ENCODE peak calls at places on chromosomes 13 and 19, in four cellular contexts. Z is CD8-positive, alpha-beta T cell; U is neuronal stem cell; Q is CD8-positive, alpha-beta memory T cell. J is an unnamed sample.

GRCh38 chr13:94708971-94709614 is 3.3 kb downstream of the SOX21 start:
- DNase-seq in Q (no peak), U (no peak), Z (no peak), J (no peak)

GRCh38 chr19:10503002-10503789 is at the start of gene KEAP1:
- DNase-seq in Z (peak; percentile 70), Q (no peak), U (peak; percentile 50), J (no peak)

GRCh38 chr19:19627716-19628498 is at the start of gene LPAR2:
- DNase-seq in Z (peak; percentile 91), U (peak; percentile 46), Q (peak; percentile 81), J (no peak)

GRCh38 chr19:19562665-19563347 is 24.7 kb downstream of the CILP2 start:
- DNase-seq in U (no peak), Q (peak; percentile 16), Z (peak; percentile 67), J (no peak)

GRCh38 chr19:2579678-2580280 is 103.9 kb downstream of the GADD45B start:
- DNase-seq in Q (no peak), U (no peak), Z (no peak), J (no peak)

GRCh38 chr13:108827637-108828036 is 198.2 kb downstream of the MYO16 start:
- DNase-seq in Q (no peak), Z (no peak), U (no peak), J (no peak)

GRCh38 chr19:34241513-34242337 is 12.6 kb upstream of the GARRE1 start:
- DNase-seq in Z (no peak), Q (no peak), U (no peak), J (peak; percentile 55)

GRCh38 chr19:3047307-3048189 is 14.7 kb downstream of the TLE5 start:
- DNase-seq in Q (peak; percentile 32), Z (peak; percentile 81), U (peak; percentile 81), J (no peak)

GRCh38 chr13:26961890-26962615 is 201.5 kb upstream of the GPR12 start:
- DNase-seq in Q (no peak), Z (no peak), U (no peak), J (no peak)
- H3K4me1 ChIP-seq in Q (no peaks in the 10 kb centered on the region), Z (no peaks in the 10 kb centered on the region), U (peaks cover 7% of the 10 kb centered on the region), J (no peaks in the 10 kb centered on the region)

GRCh38 chr13:98188544-98189166 is 11.6 kb upstream of the RNF113B start:
- DNase-seq in Z (no peak), U (no peak), Q (no peak), J (no peak)

GRCh38 chr13:98187862-98188261 is 10.8 kb upstream of the RNF113B start:
- DNase-seq in Z (no peak), Q (no peak), U (no peak), J (no peak)

GRCh38 chr13:98192008-98192407 is 14.9 kb upstream of the RNF113B start:
- DNase-seq in Z (no peak), Q (no peak), U (no peak), J (no peak)

GRCh38 chr13:98189841-98190505 is 12.9 kb upstream of the RNF113B start:
- DNase-seq in U (no peak), Z (no peak), Q (no peak), J (no peak)

GRCh38 chr13:98190889-98191444 is 13.9 kb upstream of the RNF113B start:
- DNase-seq in Z (no peak), U (no peak), Q (no peak), J (no peak)
- H3K4me3 ChIP-seq in Z (no peak overlapping the region), U (no peak overlapping the region), Q (no peak overlapping the region), J (no peak overlapping the region)

DNA sequence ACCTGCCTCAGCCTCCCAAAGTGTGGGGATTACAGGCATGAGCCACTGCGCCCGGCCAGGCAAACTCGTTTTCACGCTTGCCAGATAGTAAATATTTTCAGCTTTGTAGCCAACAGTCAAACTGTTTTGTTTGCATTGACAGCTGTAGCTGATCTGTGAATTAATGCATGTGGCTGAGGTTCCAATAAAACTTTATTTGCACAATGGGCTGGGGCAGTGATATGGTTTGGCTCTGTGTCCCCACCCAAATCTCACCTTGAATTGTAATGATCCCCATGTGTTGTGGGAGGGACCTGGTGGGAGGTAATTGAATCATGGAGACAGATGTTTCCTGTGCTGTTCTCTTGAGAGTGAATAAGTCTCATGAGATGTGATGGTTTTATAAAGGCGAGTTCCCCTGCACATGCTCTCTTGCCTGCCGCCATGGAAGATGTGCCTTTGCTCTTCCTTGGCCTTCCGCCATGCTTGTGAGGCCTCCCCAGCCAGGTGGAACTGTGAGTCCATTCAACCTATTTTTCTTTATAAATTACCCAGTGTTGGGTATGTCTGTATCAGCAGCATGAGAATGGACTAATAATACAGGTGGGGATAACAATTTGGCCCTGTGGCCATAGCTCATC is 22.4 kb upstream of the RANBP3 start:
- DNase-seq in U (no peak), Q (no peak), Z (no peak), J (no peak)
- H3K27me3 ChIP-seq in U (no peaks in the 10 kb centered on the region), Q (no peaks in the 10 kb centered on the region), Z (no peaks in the 10 kb centered on the region), J (peaks cover 1% of the 10 kb centered on the region)

GRCh38 chr19:18099623-18099995 is 2.0 kb downstream of the MAST3 start:
- DNase-seq in Q (no peak), U (no peak), Z (no peak), J (no peak)
- H3K4me1 ChIP-seq in Q (peaks cover 33% of the 10 kb centered on the region), U (peaks cover 5% of the 10 kb centered on the region), Z (peaks cover 28% of the 10 kb centered on the region), J (peaks cover 5% of the 10 kb centered on the region)

GRCh38 chr19:45094707-45095106 is 1.7 kb downstream of the PPP1R37 start:
- DNase-seq in Z (no peak), U (no peak), Q (no peak), J (no peak)

GRCh38 chr19:45092747-45093678 is at the start of gene PPP1R37:
- DNase-seq in Z (peak; percentile 94), Q (peak; percentile 89), U (peak; percentile 98), J (peak; percentile 95)

GRCh38 chr19:45095496-45096413 is 2.8 kb downstream of the PPP1R37 start:
- DNase-seq in Z (no peak), U (no peak), Q (no peak), J (no peak)

GRCh38 chr19:45096700-45097099 is 3.7 kb downstream of the PPP1R37 start:
- DNase-seq in Q (no peak), U (no peak), Z (no peak), J (no peak)

GRCh38 chr19:45094158-45094557 is 1.2 kb downstream of the PPP1R37 start:
- DNase-seq in U (no peak), Q (no peak), Z (no peak), J (no peak)
- H3K4me3 ChIP-seq in U (peak overlapping the region; percentile 100), Q (peak overlapping the region; percentile 91), Z (peak overlapping the region; percentile 64), J (no peak overlapping the region)

GRCh38 chr19:33225458-33225925 is at the start of gene SLC7A10:
- DNase-seq in U (no peak), Z (no peak), Q (no peak), J (no peak)
- H3K27me3 ChIP-seq in U (peaks cover 38% of the 10 kb centered on the region), Z (peaks cover 19% of the 10 kb centered on the region), Q (peaks cover 13% of the 10 kb centered on the region), J (peaks cover 13% of the 10 kb centered on the region)

GRCh38 chr19:48656840-48657474 is 11.0 kb upstream of the CA11 start:
- DNase-seq in U (no peak), Z (no peak), Q (no peak), J (no peak)
- H3K4me1 ChIP-seq in U (peaks cover 5% of the 10 kb centered on the region), Z (peaks cover 11% of the 10 kb centered on the region), Q (peaks cover 10% of the 10 kb centered on the region), J (no peaks in the 10 kb centered on the region)

GRCh38 chr19:14978377-14978776 is 1.3 kb downstream of the SLC1A6 start:
- DNase-seq in Z (no peak), Q (no peak), U (no peak), J (no peak)
- H3K4me3 ChIP-seq in Z (no peak overlapping the region), Q (no peak overlapping the region), U (peak overlapping the region; percentile 90), J (no peak overlapping the region)

GRCh38 chr13:22387899-22388298 is 717.0 kb downstream of the FGF9 start:
- DNase-seq in U (no peak), Z (no peak), Q (no peak), J (no peak)
- H3K27me3 ChIP-seq in U (no peaks in the 10 kb centered on the region), Z (no peaks in the 10 kb centered on the region), Q (no peaks in the 10 kb centered on the region), J (no peaks in the 10 kb centered on the region)